ENCODE peak calls at places on chromosomes 11 and 22, in six cellular contexts. L is psoas muscle, U is IMR-90, J is right lobe of liver, E is esophagus squamous epithelium, T is left ventricle myocardium inferior. P is an unnamed sample.

GRCh38 chr11:69241844-69242582 is 51.9 kb upstream of the MYEOV start:
- DNase-seq in L (no peak), U (no peak), J (no peak), E (no peak), T (no peak), P (no peak)

GRCh38 chr22:21961127-21961867 is 8.6 kb upstream of the PPM1F start:
- DNase-seq in L (no peak), U (no peak), J (no peak), E (no peak), T (no peak), P (no peak)

GRCh38 chr11:113373306-113373705 is 14.3 kb upstream of the ANKK1 start:
- DNase-seq in L (no peak), U (peak; percentile 64), J (no peak), E (no peak), T (no peak), P (no peak)

GRCh38 chr11:96284917-96285316 is 58.1 kb downstream of the MAML2 start:
- DNase-seq in L (no peak), U (no peak), J (no peak), E (no peak), T (no peak), P (no peak)

GRCh38 chr11:92253945-92254344 is 29.3 kb downstream of the FAT3 start:
- DNase-seq in L (no peak), U (no peak), J (no peak), E (no peak), T (no peak), P (no peak)

GRCh38 chr11:30285416-30286121 is 37.3 kb upstream of the ARL14EP start:
- DNase-seq in L (no peak), U (no peak), J (no peak), E (no peak), T (no peak), P (no peak)

GRCh38 chr11:119720311-119720710 is 8.7 kb downstream of the NECTIN1 start:
- DNase-seq in L (no peak), U (no peak), J (no peak), E (no peak), T (no peak), P (no peak)

GRCh38 chr11:134599180-134599810 is 187.3 kb upstream of the B3GAT1 start:
- DNase-seq in L (no peak), U (no peak), J (no peak), E (no peak), T (no peak), P (no peak)

GRCh38 chr11:2651826-2652237 is 48.0 kb downstream of the KCNQ1OT1 start:
- DNase-seq in L (peak; percentile 66), U (no peak), J (no peak), E (no peak), T (peak; percentile 49), P (no peak)

GRCh38 chr11:5303643-5304042 is 1.9 kb upstream of the OR51B4 start:
- DNase-seq in L (no peak), U (no peak), J (no peak), E (no peak), T (no peak), P (no peak)

GRCh38 chr11:15800121-15800800 is 556.1 kb downstream of the SOX6 start:
- DNase-seq in L (peak; percentile 54), U (peak; percentile 86), J (peak; percentile 52), E (no peak), T (peak; percentile 35), P (peak; percentile 13)

GRCh38 chr11:16097543-16097942 is 258.8 kb downstream of the SOX6 start:
- DNase-seq in L (no peak), U (no peak), J (no peak), E (no peak), T (no peak), P (no peak)

GRCh38 chr11:86742436-86742805 is 57.9 kb upstream of the PRSS23 start:
- DNase-seq in L (no peak), U (no peak), J (no peak), E (no peak), T (no peak), P (no peak)

GRCh38 chr22:21796863-21797262 is 61.3 kb upstream of the YPEL1 start:
- DNase-seq in L (no peak), U (no peak), J (no peak), E (no peak), T (no peak), P (no peak)

DNA sequence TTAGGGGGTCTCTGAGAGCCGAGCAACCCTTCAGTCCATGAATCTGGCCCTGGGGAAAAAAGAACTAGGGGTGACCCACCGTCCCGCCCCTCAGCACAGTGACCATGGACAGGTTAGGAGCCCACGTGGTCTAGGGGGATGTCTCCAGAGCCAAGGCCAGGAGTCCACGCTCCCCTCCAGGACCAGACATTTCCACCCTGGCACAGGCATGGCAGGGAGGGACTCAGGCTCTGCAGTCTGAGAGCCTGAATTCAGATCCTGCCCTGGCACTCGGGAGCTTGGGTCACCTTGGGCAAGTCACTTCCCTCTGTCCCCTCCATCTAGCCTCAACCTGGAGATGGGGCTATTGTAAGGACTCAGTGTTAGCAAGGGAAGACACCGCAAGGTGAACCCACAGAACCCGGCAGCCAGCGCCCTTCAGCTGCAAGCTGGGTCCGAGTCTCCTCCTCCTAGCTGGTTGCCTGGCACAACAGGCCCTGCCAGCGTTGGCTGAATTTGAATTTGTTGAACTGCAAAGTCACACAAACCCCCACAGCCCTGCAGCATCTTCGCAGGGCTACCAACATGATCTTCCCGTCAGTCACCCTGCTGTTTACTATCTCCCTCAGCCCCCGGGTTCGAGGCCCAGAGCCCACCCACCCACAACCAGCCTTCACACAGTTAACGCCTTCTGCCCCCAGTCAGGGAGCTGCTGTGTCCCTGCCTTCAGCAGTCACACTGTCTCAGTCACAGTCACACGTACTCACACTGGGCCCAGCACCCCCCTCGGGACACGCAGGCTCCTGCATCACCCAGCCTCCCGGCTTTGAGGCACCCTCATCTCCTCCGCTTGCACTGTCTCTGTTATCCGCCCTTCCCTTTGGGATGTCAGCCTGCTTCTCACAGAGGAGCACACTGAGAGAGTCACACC is 603 bp upstream of the PDGFB start:
- DNase-seq in L (no peak), U (no peak), J (no peak), E (no peak), T (no peak), P (no peak)
- H3K4me1 ChIP-seq in L (peaks cover 39% of the 10 kb centered on the region), U (peaks cover 12% of the 10 kb centered on the region), J (no peaks in the 10 kb centered on the region), E (peaks cover 58% of the 10 kb centered on the region), T (peaks cover 88% of the 10 kb centered on the region), P (peaks cover 16% of the 10 kb centered on the region)

DNA sequence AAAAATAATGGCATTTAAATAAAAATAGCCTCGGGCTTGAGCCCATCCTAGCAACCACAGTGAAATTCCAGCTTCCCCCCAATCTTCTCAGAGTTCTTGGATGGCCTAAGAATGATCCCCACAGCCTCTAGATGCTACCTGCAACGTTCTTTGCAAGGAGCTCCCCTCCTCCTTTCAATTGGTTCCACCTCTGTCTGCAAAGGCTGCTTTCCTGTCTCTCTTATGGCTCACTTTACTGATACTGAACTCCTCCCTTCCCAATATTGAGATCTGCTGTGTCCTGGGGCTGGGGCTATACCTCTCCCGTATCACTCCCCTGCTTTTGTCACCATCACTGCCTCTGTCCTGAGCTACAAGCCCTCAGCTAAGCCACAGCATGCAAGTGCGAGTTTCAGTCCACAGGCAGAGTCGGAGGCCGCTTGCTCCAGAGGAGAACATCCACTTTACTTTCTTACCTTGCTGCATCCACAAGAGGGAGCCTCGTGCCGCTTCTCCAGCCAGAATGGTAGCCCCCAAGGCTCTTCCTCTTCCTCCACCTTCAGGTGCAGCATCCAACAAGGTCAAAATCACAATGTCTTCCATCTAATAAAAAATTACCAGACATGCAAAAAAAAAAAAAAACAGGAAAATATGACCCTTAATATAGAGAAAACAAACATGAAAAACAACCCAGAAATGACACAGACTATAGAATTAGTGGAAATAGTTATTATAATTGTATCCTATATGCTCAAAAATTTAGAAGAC is 48.6 kb upstream of the TMEM45B start:
- DNase-seq in L (no peak), U (peak; percentile 23), J (peak; percentile 50), E (no peak), T (no peak), P (no peak)
- TF ChIP-seq CTCF in L (no peak), U (peak; percentile 49), J (peak; percentile 50), E (no peak), T (peak; percentile 39), P (no peak)

GRCh38 chr11:70433966-70434812 is 35.9 kb downstream of the CTTN start:
- DNase-seq in L (peak; percentile 40), U (no peak), J (no peak), E (no peak), T (no peak), P (no peak)

GRCh38 chr11:70436501-70436860 is 38.2 kb downstream of the CTTN start:
- DNase-seq in L (no peak), U (no peak), J (no peak), E (no peak), T (no peak), P (no peak)

GRCh38 chr11:70434813-70435300 is 36.5 kb downstream of the CTTN start:
- DNase-seq in L (no peak), U (no peak), J (no peak), E (no peak), T (no peak), P (no peak)

GRCh38 chr11:70435765-70436500 is 37.6 kb downstream of the CTTN start:
- DNase-seq in L (no peak), U (no peak), J (no peak), E (no peak), T (no peak), P (no peak)

DNA sequence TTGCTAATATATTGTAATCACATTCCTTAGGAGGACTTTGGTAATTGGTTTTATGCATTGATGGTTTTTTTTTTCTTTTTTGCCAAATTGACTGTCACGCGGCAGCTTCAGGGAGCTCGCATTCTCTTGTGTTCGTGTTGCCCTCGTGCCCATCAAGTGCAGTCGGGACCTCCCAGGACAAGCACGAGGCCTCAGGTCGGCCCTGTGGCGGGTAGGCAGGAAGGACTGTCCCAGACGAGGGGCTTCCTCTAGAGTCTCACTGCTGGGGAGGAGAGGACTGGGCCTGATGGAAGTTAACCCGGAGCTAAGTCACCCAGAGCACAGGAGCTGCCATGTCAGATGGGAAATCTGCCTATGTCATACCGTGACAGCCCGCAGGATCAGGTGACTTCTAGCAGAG is 37.0 kb downstream of the CTTN start:
- DNase-seq in L (no peak), U (no peak), J (no peak), E (no peak), T (no peak), P (no peak)
- H3K36me3 ChIP-seq in L (peaks cover 89% of the 10 kb centered on the region), U (peaks cover 79% of the 10 kb centered on the region), J (peaks cover 10% of the 10 kb centered on the region), E (peaks cover 33% of the 10 kb centered on the region), T (peaks cover 88% of the 10 kb centered on the region), P (peaks cover 66% of the 10 kb centered on the region)

GRCh38 chr11:62789576-62789975 is 2.2 kb downstream of the TMEM223 start:
- DNase-seq in L (no peak), U (no peak), J (no peak), E (no peak), T (no peak), P (no peak)

GRCh38 chr11:62794201-62794775 is 2.5 kb upstream of the TMEM223 start:
- DNase-seq in L (no peak), U (no peak), J (no peak), E (no peak), T (no peak), P (no peak)

GRCh38 chr11:62788991-62789390 is 1.8 kb downstream of the TMEM179B start:
- DNase-seq in L (no peak), U (no peak), J (no peak), E (no peak), T (no peak), P (no peak)

GRCh38 chr11:62791501-62792192 is at the start of gene TMEM223:
- DNase-seq in L (peak; percentile 93), U (peak; percentile 72), J (peak; percentile 91), E (peak; percentile 24), T (peak; percentile 90), P (peak; percentile 59)

DNA sequence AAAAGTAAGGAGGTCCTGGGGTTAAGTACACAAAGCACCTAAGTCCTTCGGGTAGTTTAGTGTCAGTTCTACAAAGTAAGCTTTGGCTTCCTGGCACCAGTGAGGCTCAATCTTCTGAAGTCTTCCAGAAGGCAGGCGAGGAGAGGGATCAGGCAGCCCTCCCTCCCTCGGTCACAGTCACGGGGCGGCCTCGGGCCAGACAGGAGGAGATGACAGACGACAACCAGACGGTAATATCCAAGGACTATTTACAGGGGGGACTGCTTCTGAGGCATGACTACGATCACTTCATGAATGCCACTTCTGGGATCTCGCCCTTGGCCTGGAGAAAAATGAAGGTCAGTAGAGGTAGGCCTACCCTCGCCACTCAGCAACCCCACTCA is 378 bp upstream of the TMEM223 start:
- DNase-seq in L (no peak), U (peak; percentile 18), J (no peak), E (no peak), T (peak; percentile 45), P (no peak)
- H3K4me1 ChIP-seq in L (peaks cover 26% of the 10 kb centered on the region), U (peaks cover 12% of the 10 kb centered on the region), J (no peaks in the 10 kb centered on the region), E (peaks cover 54% of the 10 kb centered on the region), T (peaks cover 64% of the 10 kb centered on the region), P (peaks cover 44% of the 10 kb centered on the region)